ENCODE peak calls at places on chromosomes 3 and 15, in four cellular contexts. A is endodermal cell, O is stomach, M is adrenal gland. I is an unnamed sample.
A peak's percentile ranks its signal among the peaks of the same experiment; 100 is the strongest.

GRCh38 chr3:41701196-41701698 is 260.7 kb downstream of the ULK4 start:
- DNase-seq in M (no peak), A (no peak), O (no peak), I (no peak)

GRCh38 chr3:152021951-152022461 is 148.6 kb downstream of the SUCNR1 start:
- DNase-seq in O (no peak), M (no peak), A (peak; percentile 48), I (peak; percentile 95)

GRCh38 chr3:143608966-143609365 is 239.3 kb downstream of the SLC9A9 start:
- DNase-seq in O (no peak), A (no peak), M (no peak), I (no peak)

GRCh38 chr15:99399612-99400011 is 148.3 kb downstream of the LRRC28 start:
- DNase-seq in A (no peak), M (no peak), O (no peak), I (peak; percentile 30)

GRCh38 chr3:23108651-23109050 is 94.5 kb upstream of the UBE2E2 start:
- DNase-seq in M (no peak), A (no peak), O (no peak), I (no peak)

GRCh38 chr3:126555795-126556636 is 2.7 kb downstream of the C3orf22 start:
- DNase-seq in A (peak; percentile 49), M (no peak), O (peak; percentile 20), I (no peak)

GRCh38 chr3:1374471-1374870 is 281.6 kb downstream of the CNTN6 start:
- DNase-seq in M (no peak), O (no peak), A (no peak), I (no peak)

GRCh38 chr3:126512026-126512425 is 5.5 kb downstream of the UROC1 start:
- DNase-seq in O (no peak), M (no peak), A (no peak), I (peak; percentile 70)

GRCh38 chr3:101725192-101725889 is 927 bp downstream of the CEP97 start:
- DNase-seq in O (peak; percentile 34), A (peak; percentile 63), M (peak; percentile 31), I (peak; percentile 22)

GRCh38 chr3:18444597-18445420 is 19.7 kb upstream of the SATB1 start:
- DNase-seq in O (peak; percentile 76), M (peak; percentile 68), A (peak; percentile 87), I (peak; percentile 33)

GRCh38 chr3:78712270-78712669 is 1055.5 kb downstream of the ROBO1 start:
- DNase-seq in A (no peak), O (no peak), M (no peak), I (no peak)

GRCh38 chr3:43689766-43690399 is 855 bp upstream of the ABHD5 start:
- DNase-seq in A (no peak), M (no peak), O (no peak), I (no peak)

GRCh38 chr3:173913397-173913796 is 515.9 kb downstream of the NLGN1 start:
- DNase-seq in A (no peak), O (no peak), M (no peak), I (no peak)

GRCh38 chr3:117519776-117520175 is 810.2 kb downstream of the TUSC7 start:
- DNase-seq in M (no peak), O (no peak), A (no peak), I (no peak)

DNA sequence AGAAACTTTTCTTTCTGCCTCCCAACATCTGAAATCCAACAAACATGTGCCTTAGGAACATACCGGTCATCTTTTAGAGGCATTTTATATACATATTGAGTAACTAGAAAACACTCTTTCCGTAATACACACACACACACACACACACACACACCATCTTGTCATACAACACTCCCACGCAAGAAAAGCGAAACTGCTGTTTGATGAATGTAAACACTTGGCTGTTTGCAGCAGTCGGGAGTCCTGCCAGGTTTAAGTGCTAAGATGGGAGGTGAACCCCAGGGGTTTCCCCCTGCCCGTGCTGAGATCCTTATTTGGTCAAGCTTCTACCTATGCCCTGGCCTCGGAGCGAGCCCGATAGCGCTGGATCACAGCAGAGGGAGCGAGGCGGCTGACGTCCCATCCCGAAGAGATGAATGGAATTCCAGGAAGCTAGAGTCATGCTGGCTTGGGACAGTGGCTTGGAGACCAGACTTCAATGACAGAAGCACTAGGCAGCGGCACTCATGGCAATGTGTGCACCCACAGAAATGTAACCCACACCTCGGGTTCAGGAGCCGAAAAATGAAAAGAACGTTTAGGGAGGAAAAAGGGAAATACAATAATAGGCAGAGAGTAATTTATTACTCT is 1.3 kb upstream of the THBS1 start:
- DNase-seq in M (peak; percentile 74), O (peak; percentile 75), A (peak; percentile 95), I (peak; percentile 20)
- H3K4me3 ChIP-seq in M (no peak overlapping the region), O (peak overlapping the region; percentile 61), A (peak overlapping the region; percentile 84), I (peak overlapping the region; percentile 9)

GRCh38 chr15:69085325-69086081 is 71.0 kb downstream of the NOX5 start:
- DNase-seq in A (no peak), M (no peak), O (no peak), I (no peak)

GRCh38 chr15:69082041-69082502 is 67.6 kb downstream of the NOX5 start:
- DNase-seq in A (no peak), O (no peak), M (peak; percentile 80), I (no peak)

GRCh38 chr15:69082556-69082955 is 68.1 kb downstream of the NOX5 start:
- DNase-seq in A (no peak), M (no peak), O (no peak), I (no peak)

GRCh38 chr15:69086427-69087205 is 72.1 kb downstream of the NOX5 start:
- DNase-seq in M (no peak), O (no peak), A (peak; percentile 71), I (no peak)

GRCh38 chr15:69084404-69085030 is 70.0 kb downstream of the NOX5 start:
- DNase-seq in A (no peak), O (no peak), M (no peak), I (no peak)
- H3K27me3 ChIP-seq in A (no peaks in the 10 kb centered on the region), O (no peaks in the 10 kb centered on the region), M (no peaks in the 10 kb centered on the region), I (no peaks in the 10 kb centered on the region)

GRCh38 chr15:26630857-26631256 is 142.0 kb downstream of the GABRB3 start:
- DNase-seq in A (peak; percentile 74), M (no peak), O (no peak), I (no peak)

GRCh38 chr15:26631894-26632293 is 141.0 kb downstream of the GABRB3 start:
- DNase-seq in A (peak; percentile 65), O (no peak), M (no peak), I (no peak)

GRCh38 chr15:26628071-26628470 is 144.8 kb downstream of the GABRB3 start:
- DNase-seq in M (no peak), O (no peak), A (peak; percentile 38), I (peak; percentile 21)

GRCh38 chr15:26632500-26632899 is 140.4 kb downstream of the GABRB3 start:
- DNase-seq in O (peak; percentile 34), A (no peak), M (no peak), I (no peak)

DNA sequence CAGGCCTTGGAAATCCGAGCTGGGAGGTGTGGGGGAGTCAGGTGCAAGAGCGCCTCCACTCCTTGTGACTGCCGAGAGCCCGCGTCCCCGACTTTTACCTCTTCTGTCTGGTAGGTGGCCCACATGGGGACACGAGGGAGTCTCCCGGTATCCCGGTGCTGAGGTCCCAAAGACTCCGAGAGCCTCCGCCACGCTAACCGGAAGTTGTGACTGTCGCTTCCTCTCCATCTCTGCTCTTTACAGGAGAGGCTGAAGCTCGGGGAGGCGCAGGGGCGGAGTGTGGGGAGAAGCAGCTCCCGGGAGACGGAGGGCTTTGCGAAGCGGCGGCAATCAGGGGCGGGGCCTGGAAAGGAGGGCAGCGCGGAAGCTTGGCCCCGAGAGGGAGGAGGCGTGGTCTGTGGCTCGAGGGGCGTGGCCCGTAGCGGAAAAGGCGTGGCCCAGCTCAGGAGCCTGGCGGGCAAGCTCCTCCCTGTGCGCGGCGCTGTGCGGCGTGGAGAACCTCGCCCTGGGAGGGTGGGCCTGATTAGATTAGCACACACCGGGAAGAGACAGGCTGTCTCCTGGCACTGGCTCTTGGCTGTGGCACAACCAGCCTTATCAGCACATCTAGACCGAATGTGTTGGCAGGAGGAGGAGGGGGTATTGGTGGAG is 143.9 kb downstream of the GABRB3 start:
- DNase-seq in M (peak; percentile 59), O (peak; percentile 56), A (peak; percentile 88), I (peak; percentile 96)
- H3K9me3 ChIP-seq in M (no peaks in the 10 kb centered on the region), O (no peaks in the 10 kb centered on the region), A (peaks cover 16% of the 10 kb centered on the region), I (no peaks in the 10 kb centered on the region)

GRCh38 chr15:89847101-89847500 is 32.4 kb upstream of the ANPEP start:
- DNase-seq in M (no peak), A (no peak), O (no peak), I (no peak)
- H3K4me3 ChIP-seq in M (no peak overlapping the region), A (no peak overlapping the region), O (no peak overlapping the region), I (no peak overlapping the region)

GRCh38 chr3:99939834-99940233 is 122.2 kb downstream of the CMSS1 start:
- DNase-seq in M (no peak), O (no peak), A (no peak), I (no peak)
- H3K27me3 ChIP-seq in M (no peaks in the 10 kb centered on the region), O (no peaks in the 10 kb centered on the region), A (no peaks in the 10 kb centered on the region), I (no peaks in the 10 kb centered on the region)

GRCh38 chr15:69408841-69409240 is 5.3 kb upstream of the KIF23 start:
- DNase-seq in A (no peak), M (no peak), O (no peak), I (no peak)
- H3K9me3 ChIP-seq in A (no peaks in the 10 kb centered on the region), M (no peaks in the 10 kb centered on the region), O (no peaks in the 10 kb centered on the region), I (no peaks in the 10 kb centered on the region)

DNA sequence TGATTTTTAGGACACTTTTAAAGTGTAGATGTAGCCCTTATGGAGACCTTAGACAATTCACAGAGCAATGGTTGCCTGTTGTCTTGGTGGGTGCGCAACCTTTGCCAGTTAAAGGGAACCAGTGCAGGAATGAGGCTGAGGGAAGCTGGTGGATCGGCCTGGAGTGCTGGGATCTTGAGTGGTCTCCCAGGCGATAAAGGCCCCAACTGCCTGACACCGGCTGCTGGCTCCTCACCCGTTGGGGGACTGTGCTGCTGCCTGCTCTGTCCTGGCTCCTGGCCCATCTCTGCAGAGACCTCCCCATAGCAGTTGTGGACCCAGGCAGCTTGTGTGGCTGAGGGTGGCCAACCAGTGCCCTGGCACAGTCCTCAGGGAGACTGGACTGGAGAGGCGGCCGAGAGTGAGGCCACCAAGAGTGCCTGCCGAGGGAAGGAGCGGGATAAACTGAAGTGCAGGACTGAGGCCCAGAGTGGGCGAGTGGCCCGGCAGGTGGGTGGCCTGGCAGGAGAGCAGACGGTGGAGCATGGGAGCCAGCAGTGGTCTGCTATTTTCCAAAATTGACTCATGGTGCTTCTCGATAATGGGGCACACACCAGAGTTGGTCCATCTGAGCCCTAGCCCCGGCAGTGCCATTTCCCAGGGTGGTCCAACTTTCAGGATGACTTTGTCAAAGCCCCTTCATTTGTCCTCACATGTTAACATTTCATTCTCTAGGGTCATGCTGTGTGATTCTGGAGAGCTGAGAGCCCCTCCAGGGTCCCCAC is 2.1 kb downstream of the ALDH1A3 start:
- DNase-seq in A (no peak), M (no peak), O (no peak), I (no peak)
- H3K4me3 ChIP-seq in A (peak overlapping the region; percentile 81), M (no peak overlapping the region), O (peak overlapping the region; percentile 6), I (peak overlapping the region; percentile 67)

I was measured in MG63.